ENCODE peak calls at places on chromosomes 7 and 10, in six cellular contexts. Q is neural crest cell, Z is natural killer cell, L is right lobe of liver, F is foreskin fibroblast, E is upper lobe of right lung. A is an unnamed sample.
A peak's percentile ranks its signal among the peaks of the same experiment; 100 is the strongest.

GRCh38 chr10:63268139-63268797 is 135.1 kb downstream of the NRBF2 start:
- DNase-seq in L (no peak), E (no peak), F (no peak), Q (no peak), Z (no peak), A (no peak)

GRCh38 chr10:49600781-49601400 is 9.2 kb upstream of the SLC18A3 start:
- DNase-seq in F (no peak), E (peak; percentile 18), L (no peak), Z (no peak), Q (no peak), A (no peak)

GRCh38 chr7:93960986-93961385 is 39.5 kb downstream of the GNG11 start:
- DNase-seq in Q (no peak), L (no peak), E (no peak), Z (no peak), F (no peak), A (no peak)

GRCh38 chr10:133523631-133524203 is 3.4 kb upstream of the CYP2E1 start:
- DNase-seq in L (no peak), E (no peak), Z (no peak), Q (no peak), F (no peak), A (no peak)

GRCh38 chr7:47479821-47480575 is 101.9 kb downstream of the TNS3 start:
- DNase-seq in Q (no peak), L (no peak), F (no peak), E (no peak), Z (no peak), A (no peak)

GRCh38 chr10:130137077-130137448 is 872 bp downstream of the GLRX3 start:
- DNase-seq in L (no peak), E (no peak), F (peak; percentile 47), Q (no peak), Z (no peak), A (no peak)

GRCh38 chr7:140358771-140359095 is 39.6 kb downstream of the SLC37A3 start:
- DNase-seq in F (no peak), E (no peak), Z (peak; percentile 28), Q (no peak), L (no peak), A (no peak)

GRCh38 chr7:134351424-134351823 is 34.7 kb upstream of the SLC35B4 start:
- DNase-seq in Z (no peak), F (no peak), Q (no peak), E (no peak), L (no peak), A (no peak)

GRCh38 chr7:19122018-19122588 is 4.7 kb upstream of the TWIST1 start:
- DNase-seq in L (no peak), Z (no peak), E (no peak), F (peak; percentile 81), Q (no peak), A (no peak)

GRCh38 chr7:455110-455928 is 64.3 kb downstream of the PDGFA start:
- DNase-seq in F (no peak), Z (no peak), L (no peak), E (no peak), Q (no peak), A (no peak)

GRCh38 chr10:44706745-44707144 is 204.4 kb upstream of the TMEM72 start:
- DNase-seq in Z (no peak), L (no peak), F (peak; percentile 96), E (no peak), Q (no peak), A (no peak)

GRCh38 chr10:102230264-102230860 is 4.3 kb downstream of the ELOVL3 start:
- DNase-seq in L (peak; percentile 46), Z (peak; percentile 27), Q (peak; percentile 32), E (peak; percentile 76), F (peak; percentile 87), A (peak; percentile 41)

GRCh38 chr10:87829986-87830732 is 12.1 kb upstream of the ATAD1 start:
- DNase-seq in L (no peak), F (no peak), Q (no peak), E (no peak), Z (no peak), A (no peak)

GRCh38 chr7:80841566-80842478 is 77.0 kb downstream of the SEMA3C start:
- DNase-seq in Q (peak; percentile 7), F (peak; percentile 27), Z (no peak), E (no peak), L (no peak), A (no peak)

GRCh38 chr10:73591935-73592699 is 975 bp upstream of the USP54 start:
- DNase-seq in E (peak; percentile 71), Z (no peak), L (peak; percentile 32), F (peak; percentile 45), Q (peak; percentile 21), A (no peak)

GRCh38 chr10:132982301-132982989 is 40.1 kb upstream of the CFAP46 start:
- DNase-seq in E (peak; percentile 34), F (no peak), Z (no peak), Q (no peak), L (peak; percentile 17), A (no peak)

GRCh38 chr7:130151591-130152269 is 53.5 kb downstream of the TMEM209 start:
- DNase-seq in Q (no peak), L (no peak), E (no peak), F (peak; percentile 58), Z (peak; percentile 62), A (no peak)

GRCh38 chr10:36280396-36280795 is 638.3 kb upstream of the FZD8 start:
- DNase-seq in L (no peak), E (no peak), Z (no peak), Q (no peak), F (no peak), A (no peak)

GRCh38 chr7:24395512-24395911 is 111.5 kb downstream of the NPY start:
- DNase-seq in Z (no peak), L (no peak), E (no peak), F (no peak), Q (no peak), A (no peak)

GRCh38 chr10:58351616-58352578 is 17.1 kb downstream of the UBE2D1 start:
- DNase-seq in Z (no peak), L (no peak), F (no peak), Q (no peak), E (no peak), A (no peak)

GRCh38 chr10:124706876-124707516 is 37.2 kb downstream of the FAM53B start:
- DNase-seq in F (no peak), Q (no peak), E (no peak), L (no peak), Z (no peak), A (no peak)

GRCh38 chr10:99346247-99346646 is 17.1 kb downstream of the CNNM1 start:
- DNase-seq in L (no peak), Q (no peak), E (no peak), F (peak; percentile 95), Z (no peak), A (no peak)

GRCh38 chr7:155844019-155844453 is 31.8 kb upstream of the SHH start:
- DNase-seq in Q (no peak), E (peak; percentile 93), F (no peak), Z (no peak), L (no peak), A (no peak)

GRCh38 chr10:120318862-120319261 is 138.2 kb upstream of the PLPP4 start:
- DNase-seq in Q (no peak), L (no peak), Z (no peak), F (no peak), E (no peak), A (no peak)

GRCh38 chr7:73838642-73839041 is 3.7 kb downstream of the METTL27 start:
- DNase-seq in Q (no peak), Z (no peak), L (no peak), E (no peak), F (no peak), A (no peak)

GRCh38 chr10:96501985-96502384 is 11.7 kb downstream of the TLL2 start:
- DNase-seq in E (no peak), Z (no peak), F (no peak), Q (no peak), L (no peak), A (no peak)

GRCh38 chr7:5528071-5528814 is 104.6 kb upstream of the TNRC18 start:
- DNase-seq in Z (peak; percentile 44), L (peak; percentile 41), E (peak; percentile 77), F (peak; percentile 67), Q (no peak), A (peak; percentile 37)

GRCh38 chr10:126186746-126187145 is 201.5 kb downstream of the ADAM12 start:
- DNase-seq in Z (no peak), L (no peak), Q (no peak), F (peak; percentile 62), E (no peak), A (no peak)

GRCh38 chr10:102644066-102644645 is at the start of gene TRIM8:
- DNase-seq in Z (peak; percentile 64), E (peak; percentile 82), L (peak; percentile 64), Q (peak; percentile 44), F (peak; percentile 73), A (peak; percentile 73)

GRCh38 chr10:43322321-43322720 is 49.1 kb upstream of the FXYD4 start:
- DNase-seq in Z (no peak), L (no peak), E (no peak), F (no peak), Q (no peak), A (no peak)

GRCh38 chr7:30116771-30117170 is 18.0 kb upstream of the MTURN start:
- DNase-seq in L (no peak), Z (no peak), E (no peak), F (peak; percentile 47), Q (no peak), A (no peak)

DNA sequence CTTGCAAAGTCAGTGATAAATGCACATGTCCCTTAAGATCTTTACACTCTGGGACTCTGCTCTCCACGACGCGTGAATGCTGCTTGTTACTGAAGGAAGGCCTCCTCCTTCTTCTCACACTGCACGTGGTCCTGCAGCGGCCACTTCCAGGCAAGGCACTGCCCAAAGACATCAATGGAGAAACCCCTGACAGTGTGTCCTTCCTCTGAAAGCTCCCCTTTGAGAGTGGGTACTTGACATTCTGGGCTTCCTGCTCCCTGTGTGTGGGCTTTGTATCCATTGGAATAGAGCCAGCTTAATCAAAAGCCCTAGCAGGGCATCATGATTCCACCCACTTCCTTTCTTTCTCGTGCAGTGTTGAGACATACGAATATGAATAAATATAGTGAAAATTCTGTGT is 69.7 kb upstream of the STK17A start:
- DNase-seq in Z (no peak), F (no peak), L (no peak), E (no peak), Q (peak; percentile 2), A (no peak)
- TF ChIP-seq CTCF in Z (no peak), F (no peak), L (no peak), E (no peak), Q (no peak), A (no peak)

DNA sequence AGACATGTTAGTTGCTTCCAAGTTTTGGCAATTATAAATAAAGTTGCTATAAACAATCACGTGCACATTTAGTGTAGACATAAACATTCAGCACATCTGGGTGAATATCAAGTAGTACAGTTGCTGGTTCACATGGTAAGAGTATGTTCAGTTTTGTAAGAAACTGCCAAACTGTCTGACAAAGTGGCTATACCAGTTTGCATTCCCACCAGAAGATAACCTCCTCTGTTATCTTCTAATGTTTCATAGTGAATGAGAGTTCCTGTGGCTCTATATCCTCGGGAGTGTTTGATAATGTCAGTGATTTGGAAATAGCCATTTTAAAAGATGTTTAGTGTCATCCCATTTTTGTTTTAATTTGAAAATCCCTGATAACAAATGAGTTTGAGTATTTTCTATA is 259.6 kb upstream of the PLXDC2 start:
- DNase-seq in E (no peak), Q (no peak), Z (no peak), F (no peak), L (no peak), A (no peak)
- TF ChIP-seq CTCF in E (no peak), Q (no peak), Z (no peak), F (no peak), L (no peak), A (no peak)

GRCh38 chr10:119306514-119306951 is 99.2 kb downstream of the GRK5 start:
- DNase-seq in Q (no peak), E (no peak), L (no peak), F (no peak), Z (peak; percentile 49), A (peak; percentile 73)
- TF ChIP-seq CTCF in Q (no peak), E (peak; percentile 18), L (no peak), F (no peak), Z (peak; percentile 43), A (no peak)

GRCh38 chr7:22256702-22257101 is 100.3 kb downstream of the RAPGEF5 start:
- DNase-seq in Q (no peak), L (no peak), E (no peak), F (no peak), Z (no peak), A (no peak)
- TF ChIP-seq CTCF in Q (no peak), L (no peak), E (no peak), F (no peak), Z (no peak), A (no peak)

A was measured in activated B cell treated with CpG ODN at 0.5 μM for 24 hours.